ENCODE peak calls at places on chromosome 12, in nine cellular contexts. L, B, K, M, N, X, A, Y and V are unnamed samples.

GRCh38 chr12:115661103-115661502 is 616.4 kb downstream of the MED13L start:
- DNase-seq in K (peak), Y (no peak), L (peak), A (no peak), X (no peak), M (no peak), B (peak), N (no peak), V (peak)

GRCh38 chr12:66296171-66296683 is 6.1 kb upstream of the HELB start:
- DNase-seq in L (no peak), X (no peak), B (no peak), M (no peak), Y (no peak), K (no peak), N (no peak), A (no peak), V (no peak)

GRCh38 chr12:45416161-45416560 is 200.3 kb downstream of the ANO6 start:
- DNase-seq in L (peak), X (no peak), M (no peak), A (no peak), B (no peak), Y (no peak), K (peak), N (no peak), V (no peak)

GRCh38 chr12:22046968-22047390 is 961 bp downstream of the CMAS start:
- DNase-seq in K (peak), N (no peak), M (peak), A (no peak), X (no peak), L (no peak), B (no peak), Y (no peak), V (peak)

GRCh38 chr12:31008961-31009840 is 64.5 kb upstream of the DDX11 start:
- DNase-seq in L (no peak), B (no peak), M (no peak), Y (no peak), K (no peak), X (no peak), N (peak), A (no peak), V (no peak)

GRCh38 chr12:54173066-54173726 is 15.6 kb downstream of the SMUG1 start:
- DNase-seq in N (peak), L (peak), X (peak), K (peak), Y (peak), A (peak), M (no peak), B (no peak), V (peak)

GRCh38 chr12:4307593-4308333 is 13.2 kb upstream of the TIGAR start:
- DNase-seq in M (peak), K (peak), Y (no peak), A (peak), N (peak), B (peak), X (peak), L (peak), V (peak)

GRCh38 chr12:46629331-46630229 is 196.2 kb downstream of the SLC38A4 start:
- DNase-seq in M (no peak), N (no peak), Y (no peak), A (no peak), K (no peak), L (no peak), X (no peak), B (no peak), V (no peak)

GRCh38 chr12:65818454-65819382 is 5.6 kb upstream of the HMGA2 start:
- DNase-seq in L (no peak), B (no peak), N (no peak), K (no peak), M (peak), Y (no peak), A (no peak), X (no peak), V (no peak)

GRCh38 chr12:67732857-67733256 is 84.3 kb downstream of the DYRK2 start:
- DNase-seq in Y (no peak), N (no peak), M (no peak), K (no peak), L (no peak), B (no peak), A (no peak), X (no peak), V (no peak)

GRCh38 chr12:117096643-117097042 is 2.6 kb downstream of the TESC start:
- DNase-seq in M (no peak), Y (no peak), X (no peak), B (no peak), K (no peak), A (no peak), N (peak), L (no peak), V (no peak)

GRCh38 chr12:118513554-118513953 is 137.2 kb downstream of the SUDS3 start:
- DNase-seq in L (no peak), M (no peak), N (no peak), A (no peak), K (no peak), Y (no peak), X (no peak), B (no peak), V (no peak)

GRCh38 chr12:114812858-114813761 is 129.1 kb upstream of the TBX3 start:
- DNase-seq in L (peak), K (no peak), X (peak), Y (no peak), B (peak), A (no peak), N (no peak), M (peak), V (peak)

GRCh38 chr12:110317921-110318320 is 36.9 kb downstream of the ATP2A2 start:
- DNase-seq in B (no peak), K (peak), A (no peak), M (peak), Y (no peak), L (no peak), N (no peak), X (no peak), V (peak)

GRCh38 chr12:106445981-106446380 is 88.4 kb downstream of the POLR3B start:
- DNase-seq in A (no peak), K (no peak), Y (no peak), N (no peak), L (no peak), X (no peak), B (no peak), M (no peak), V (no peak)

GRCh38 chr12:77855548-77855947 is 24.9 kb downstream of the NAV3 start:
- DNase-seq in M (peak), L (peak), N (no peak), Y (peak), X (no peak), K (no peak), B (no peak), A (no peak), V (no peak)

GRCh38 chr12:54385251-54385914 is 850 bp upstream of the ZNF385A start:
- DNase-seq in M (no peak), N (peak), B (no peak), K (no peak), Y (no peak), L (no peak), A (no peak), X (peak), V (no peak)

GRCh38 chr12:32448581-32448980 is 49.2 kb downstream of the FGD4 start:
- DNase-seq in X (peak), K (no peak), M (peak), A (no peak), B (no peak), N (no peak), Y (no peak), L (no peak), V (peak)

GRCh38 chr12:84969226-84969625 is 56.6 kb upstream of the SLC6A15 start:
- DNase-seq in Y (no peak), L (no peak), A (no peak), X (no peak), K (no peak), M (no peak), B (no peak), N (no peak), V (no peak)

GRCh38 chr12:104459556-104459909 is 2.8 kb downstream of the CHST11 start:
- DNase-seq in A (no peak), N (no peak), K (peak), B (no peak), Y (no peak), L (no peak), M (no peak), X (no peak), V (no peak)

GRCh38 chr12:768434-768833 is 16.1 kb downstream of the WNK1 start:
- DNase-seq in A (no peak), N (no peak), X (no peak), B (no peak), L (no peak), Y (no peak), M (no peak), K (no peak), V (no peak)

GRCh38 chr12:98059659-98060343 is 455.6 kb upstream of the TMPO start:
- DNase-seq in M (no peak), N (no peak), K (no peak), A (no peak), B (no peak), Y (no peak), X (no peak), L (no peak), V (no peak)

DNA sequence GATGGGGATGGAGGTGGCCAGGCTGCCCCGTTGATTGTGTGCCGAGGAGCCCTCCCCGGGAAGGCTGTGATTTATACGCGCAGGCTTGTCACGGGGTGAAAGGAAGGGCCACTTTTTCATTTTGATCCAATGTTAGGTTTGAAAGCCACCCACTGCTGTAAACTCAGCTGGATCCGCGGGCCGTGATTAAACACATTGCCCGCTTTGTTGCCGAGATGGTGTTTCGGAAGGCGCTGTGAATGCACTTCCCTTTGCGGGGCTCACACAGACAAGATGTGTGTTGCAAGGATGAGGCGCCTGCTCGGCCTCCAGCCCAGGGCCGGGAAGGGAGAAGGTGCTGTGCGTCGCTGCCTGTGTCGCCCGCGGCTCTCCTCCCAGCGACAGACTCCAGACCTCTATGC is 98.9 kb downstream of the TMEM132C start:
- DNase-seq in X (peak), Y (no peak), M (no peak), K (no peak), A (no peak), N (no peak), B (no peak), L (no peak), V (peak)
- H3K4me3 ChIP-seq in X (no peak), Y (peak), M (no peak), K (no peak), A (no peak), N (peak), B (peak), L (peak), V (no peak)

GRCh38 chr12:130401703-130402102 is 64.0 kb downstream of the PIWIL1 start:
- DNase-seq in N (no peak), A (no peak), L (no peak), B (no peak), K (no peak), X (peak), M (no peak), Y (no peak), V (no peak)
- TF ChIP-seq CTCF in N (no peak), A (peak), L (no peak), B (no peak), K (no peak), X (no peak), M (no peak), Y (no peak), V (no peak)

GRCh38 chr12:93572712-93573551 is 457 bp downstream of the SOCS2 start:
- DNase-seq in M (peak), L (no peak), N (peak), X (no peak), B (no peak), K (peak), A (peak), Y (peak), V (peak)
- H3K4me3 ChIP-seq in M (peak), L (peak), N (peak), X (no peak), B (peak), K (peak), A (peak), Y (peak), V (peak)

GRCh38 chr12:7832059-7832696 is 40.5 kb downstream of the SLC2A14 start:
- DNase-seq in M (peak), L (peak), B (peak), Y (no peak), N (no peak), K (peak), A (no peak), X (peak), V (peak)
- TF ChIP-seq CTCF in M (peak), L (peak), B (peak), Y (peak), N (peak), K (peak), A (no peak), X (peak), V (peak)

DNA sequence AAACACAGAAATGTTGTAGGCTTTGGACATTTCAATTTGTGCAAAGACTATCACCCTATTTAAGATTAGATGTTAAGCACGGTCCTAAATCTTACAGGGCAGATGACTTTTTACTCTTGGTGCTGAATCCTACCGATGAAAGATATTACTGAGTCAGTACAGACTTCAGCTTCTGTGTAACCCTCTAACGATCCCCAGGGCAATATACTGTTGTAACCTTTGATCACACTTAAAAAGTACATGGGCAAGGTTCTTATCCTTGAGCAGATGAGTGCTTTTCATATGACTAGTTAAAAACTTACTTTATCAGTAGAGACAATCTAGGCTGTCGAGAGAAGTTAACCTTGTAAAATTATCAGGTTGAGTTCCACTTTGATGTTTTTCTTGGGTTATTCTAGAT is 22.5 kb downstream of the PDE3A start:
- DNase-seq in X (no peak), Y (no peak), N (no peak), M (no peak), K (no peak), L (no peak), A (no peak), B (no peak), V (peak)
- H3K4me3 ChIP-seq in X (no peak), Y (peak), N (no peak), M (no peak), K (no peak), L (no peak), A (no peak), B (no peak), V (no peak)

GRCh38 chr12:2892246-2892645 is 1.6 kb downstream of the TULP3 start:
- DNase-seq in N (no peak), M (no peak), X (no peak), K (peak), L (no peak), B (no peak), Y (no peak), A (no peak), V (no peak)

GRCh38 chr12:2890001-2890387 is 697 bp upstream of the TULP3 start:
- DNase-seq in Y (no peak), B (no peak), L (no peak), M (no peak), N (no peak), K (no peak), A (no peak), X (no peak), V (peak)

GRCh38 chr12:2891240-2892053 is 756 bp downstream of the TULP3 start:
- DNase-seq in X (peak), M (peak), N (peak), B (no peak), A (peak), Y (no peak), K (peak), L (peak), V (peak)

GRCh38 chr12:2893007-2893406 is 2.3 kb downstream of the TULP3 start:
- DNase-seq in M (peak), K (peak), Y (no peak), A (no peak), X (peak), N (no peak), L (peak), B (no peak), V (peak)

DNA sequence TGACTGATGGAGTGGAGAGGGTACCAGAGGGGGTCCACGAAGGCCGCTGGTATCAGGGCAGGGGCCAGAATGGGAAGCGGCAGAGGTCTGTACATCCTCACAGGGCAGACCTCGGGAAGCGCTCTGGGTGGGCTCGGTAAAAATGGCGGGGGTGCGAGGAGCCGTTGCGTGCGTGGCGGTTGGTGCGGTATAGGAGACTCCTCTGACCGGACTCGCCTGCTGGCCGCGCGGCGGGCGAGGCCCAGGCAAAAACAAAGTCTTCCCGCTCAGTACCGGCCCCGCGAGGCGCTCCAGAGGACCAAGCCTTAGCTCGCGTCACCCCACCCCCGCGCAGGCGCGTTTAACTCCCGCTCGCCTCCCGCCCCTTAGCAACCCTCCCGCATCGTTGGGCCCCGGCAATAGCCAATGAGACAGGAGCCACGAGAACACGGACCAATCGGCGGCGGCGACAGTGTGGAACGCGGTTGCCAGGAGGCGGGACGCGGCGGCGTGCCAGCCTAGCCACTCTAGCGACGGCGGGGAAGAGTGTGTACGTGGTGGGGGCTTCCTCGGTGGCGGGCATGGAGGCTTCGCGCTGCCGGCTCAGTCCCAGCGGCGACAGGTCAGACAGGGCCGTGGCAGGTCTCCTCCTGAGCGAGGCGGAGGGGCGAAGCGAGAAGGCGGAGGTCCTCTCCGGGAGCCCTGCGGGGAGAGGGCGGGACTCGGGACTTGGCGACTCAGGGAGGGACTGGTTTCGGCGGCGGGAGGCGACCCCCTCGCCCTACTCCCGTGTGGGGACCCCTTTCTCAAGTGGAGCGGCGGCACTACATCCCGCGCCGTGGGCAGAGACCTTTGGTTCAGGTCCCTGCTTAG is at the start of gene TULP3:
- DNase-seq in B (peak), X (peak), K (peak), A (peak), L (peak), M (peak), N (peak), Y (peak), V (peak)
- TF ChIP-seq CTCF in B (no peak), X (no peak), K (peak), A (no peak), L (peak), M (peak), N (no peak), Y (no peak), V (peak)

GRCh38 chr12:56332512-56333196 is 1.1 kb downstream of the PAN2 start:
- DNase-seq in Y (no peak), A (no peak), L (no peak), N (no peak), M (no peak), B (no peak), X (no peak), K (no peak), V (no peak)
- H3K4me3 ChIP-seq in Y (peak), A (no peak), L (peak), N (peak), M (peak), B (peak), X (peak), K (peak), V (peak)

GRCh38 chr12:2970744-2971143 is 11.5 kb downstream of the TEAD4 start:
- DNase-seq in B (no peak), L (no peak), A (no peak), K (peak), Y (no peak), X (no peak), M (no peak), N (no peak), V (peak)

GRCh38 chr12:2963760-2964292 is 4.6 kb downstream of the TEAD4 start:
- DNase-seq in A (no peak), N (no peak), X (peak), L (peak), B (no peak), K (peak), M (peak), Y (peak), V (peak)

GRCh38 chr12:2973566-2973965 is 14.4 kb downstream of the TEAD4 start:
- DNase-seq in M (no peak), A (no peak), B (no peak), K (no peak), N (no peak), L (no peak), Y (no peak), X (no peak), V (no peak)

GRCh38 chr12:2963154-2963759 is 4.1 kb downstream of the TEAD4 start:
- DNase-seq in N (no peak), M (no peak), L (no peak), K (no peak), X (no peak), Y (no peak), A (no peak), B (no peak), V (no peak)

DNA sequence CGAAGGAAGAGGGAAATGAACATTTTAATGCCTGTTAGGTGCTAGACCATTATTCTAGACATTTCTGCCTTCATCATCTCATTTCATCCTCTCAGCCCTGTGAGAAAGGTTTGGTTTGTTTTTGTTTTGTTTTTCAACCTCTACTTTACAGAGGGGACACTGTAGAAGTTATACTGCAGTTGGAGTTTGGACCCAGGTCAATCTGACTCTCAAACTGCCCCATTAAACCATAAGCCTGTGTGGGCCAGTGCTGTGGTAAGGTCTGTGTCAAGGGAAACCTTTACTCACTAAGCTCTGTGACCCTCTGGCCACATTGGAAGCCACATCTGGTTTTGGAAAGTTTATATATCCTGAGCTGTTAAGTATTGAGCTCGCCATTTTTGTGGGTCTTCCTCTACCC is 8.5 kb downstream of the TEAD4 start:
- DNase-seq in L (no peak), M (no peak), B (no peak), K (no peak), Y (no peak), N (no peak), A (peak), X (no peak), V (no peak)
- TF ChIP-seq CTCF in L (no peak), M (no peak), B (no peak), K (no peak), Y (no peak), N (no peak), A (no peak), X (no peak), V (no peak)

DNA sequence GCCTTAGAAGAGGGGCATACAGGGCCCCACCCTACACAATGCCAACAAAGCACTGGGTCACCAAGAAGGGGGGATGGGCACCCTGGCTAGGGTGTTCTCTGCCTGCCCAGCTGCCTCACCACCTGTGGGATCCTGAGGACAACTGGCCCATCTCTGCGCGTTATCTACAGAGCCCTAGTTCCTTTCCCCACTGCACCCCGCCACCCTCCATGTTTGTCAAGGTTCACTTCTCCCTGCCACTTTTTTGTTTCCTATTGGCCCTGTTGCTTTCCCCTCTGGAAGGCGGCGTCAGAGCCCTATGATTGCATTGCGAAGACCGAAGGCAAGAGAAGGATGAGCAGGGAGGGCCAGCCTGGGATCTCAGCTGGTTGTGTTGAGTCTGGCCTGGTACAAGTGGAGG is 1.6 kb downstream of the SLC48A1 start:
- DNase-seq in A (no peak), B (no peak), M (no peak), X (no peak), N (peak), L (no peak), K (no peak), Y (peak), V (no peak)
- H3K4me3 ChIP-seq in A (no peak), B (no peak), M (no peak), X (peak), N (no peak), L (no peak), K (no peak), Y (peak), V (no peak)